ENCODE peak calls at places on chromosomes 5 and 9, in ten cellular contexts. Z, U, H, O, I, B, L, D, X and M are unnamed samples. For H3K9me3, the result is how much of the 10 kb centered on the place peaks cover.

GRCh38 chr5:171600736-171601265 is 181.4 kb downstream of the FGF18 start:
- DNase-seq in I (no peak), D (peak), Z (no peak), L (no peak), B (no peak), U (no peak), O (peak), X (no peak), H (peak), M (no peak)

GRCh38 chr9:97534185-97534584 is 32.7 kb downstream of the TMOD1 start:
- DNase-seq in U (no peak), I (no peak), H (no peak), X (peak), O (no peak), D (no peak), B (no peak), L (peak), Z (no peak), M (no peak)

GRCh38 chr5:68251804-68252648 is 36.5 kb downstream of the PIK3R1 start:
- DNase-seq in Z (no peak), B (no peak), X (peak), U (no peak), L (no peak), D (peak), I (no peak), H (peak), O (no peak), M (no peak)

GRCh38 chr5:132027027-132027426 is 15.6 kb upstream of the ACSL6 start:
- DNase-seq in U (no peak), Z (no peak), X (no peak), I (no peak), D (no peak), B (no peak), L (no peak), H (no peak), O (peak), M (no peak)

GRCh38 chr5:7321724-7322123 is 74.2 kb upstream of the ADCY2 start:
- DNase-seq in U (no peak), O (no peak), Z (no peak), B (no peak), I (no peak), X (no peak), L (no peak), D (peak), H (no peak), M (no peak)

GRCh38 chr9:88258587-88258986 is 120.3 kb upstream of the SPATA31C2 start:
- DNase-seq in L (no peak), O (peak), Z (no peak), B (no peak), X (peak), U (no peak), D (no peak), H (no peak), I (no peak), M (no peak)

GRCh38 chr5:83368317-83368716 is 103.2 kb upstream of the VCAN start:
- DNase-seq in U (no peak), I (no peak), X (no peak), B (no peak), O (no peak), L (no peak), H (peak), Z (no peak), D (peak), M (no peak)

GRCh38 chr5:168869615-168870227 is 290.6 kb upstream of the PANK3 start:
- DNase-seq in Z (no peak), X (no peak), I (no peak), O (no peak), H (no peak), B (no peak), U (no peak), L (no peak), D (no peak), M (no peak)

GRCh38 chr5:100790951-100791350 is 112.1 kb downstream of the ST8SIA4 start:
- DNase-seq in I (no peak), U (no peak), X (no peak), H (no peak), Z (no peak), L (no peak), O (no peak), B (no peak), D (no peak), M (no peak)

GRCh38 chr9:99905833-99906402 is 536 bp upstream of the STX17 start:
- DNase-seq in U (no peak), L (no peak), X (no peak), H (peak), D (no peak), Z (peak), I (peak), B (no peak), O (no peak), M (no peak)

GRCh38 chr9:133598978-133599377 is 10.2 kb downstream of the FAM163B start:
- DNase-seq in D (no peak), B (no peak), I (no peak), H (no peak), Z (no peak), L (no peak), U (no peak), X (no peak), O (no peak), M (no peak)

GRCh38 chr5:137022043-137022442 is 477.1 kb downstream of the SPOCK1 start:
- DNase-seq in X (no peak), H (no peak), Z (no peak), L (no peak), I (no peak), U (no peak), O (no peak), D (no peak), B (no peak), M (no peak)

GRCh38 chr5:24208540-24209141 is 436.1 kb downstream of the CDH10 start:
- DNase-seq in I (no peak), O (no peak), L (no peak), D (no peak), B (no peak), X (no peak), H (no peak), U (no peak), Z (no peak), M (peak)

GRCh38 chr5:115778417-115778816 is 38.0 kb downstream of the CDO1 start:
- DNase-seq in O (no peak), I (no peak), L (no peak), Z (no peak), B (no peak), U (no peak), H (no peak), X (no peak), D (no peak), M (no peak)

GRCh38 chr5:143261748-143262392 is 141.6 kb downstream of the NR3C1 start:
- DNase-seq in B (no peak), O (no peak), H (peak), I (no peak), U (no peak), Z (no peak), D (peak), X (no peak), L (no peak), M (no peak)

DNA sequence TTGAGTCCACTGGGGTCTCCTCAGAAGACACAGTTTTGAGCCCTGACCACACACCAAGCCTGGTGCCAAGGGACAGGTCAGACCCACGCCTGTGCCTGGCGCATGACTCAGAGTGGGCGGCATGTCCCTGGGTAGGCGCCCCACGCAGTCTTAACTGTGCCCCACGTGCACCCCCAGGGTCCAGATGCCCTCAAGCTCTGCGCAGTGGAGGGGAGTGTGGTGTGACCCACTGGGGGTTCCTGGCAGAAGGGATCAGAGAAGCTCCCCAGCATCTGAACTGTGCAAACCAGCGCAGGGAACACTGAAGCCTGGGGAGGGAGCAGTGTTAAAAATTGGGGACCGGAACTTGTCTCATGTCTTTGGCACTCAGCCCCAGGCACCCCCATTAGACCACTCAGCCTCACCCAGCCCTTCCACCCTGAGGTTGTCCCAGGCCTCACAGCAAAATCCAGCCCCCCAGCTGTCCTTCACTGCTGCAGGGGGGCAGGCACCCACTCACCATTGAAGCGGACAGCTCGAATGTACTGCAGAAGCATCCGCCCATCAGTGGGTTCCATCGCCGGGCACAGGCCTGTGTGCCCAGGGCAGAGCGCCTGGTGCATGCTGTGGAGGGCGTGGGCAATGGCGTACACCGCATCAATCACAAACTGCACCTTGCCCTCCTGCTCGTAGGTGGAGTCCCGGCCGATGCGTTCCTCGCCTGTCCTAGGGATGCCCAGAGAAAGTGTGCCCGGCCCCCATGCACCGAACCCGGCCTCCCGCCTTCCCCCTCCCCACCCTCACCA is 6.5 kb downstream of the GRM6 start:
- DNase-seq in D (no peak), U (no peak), O (no peak), L (no peak), H (no peak), Z (no peak), I (no peak), B (no peak), X (no peak), M (no peak)
- H3K9me3 ChIP-seq in D (under half), U (under half), O (under half), L (under half), H (half or more), Z (under half), I (under half), B (under half), X (under half), M (under half)

GRCh38 chr9:117809751-117810150 is 105.5 kb downstream of the TLR4 start:
- DNase-seq in U (no peak), I (no peak), X (no peak), H (no peak), D (no peak), Z (no peak), L (no peak), O (no peak), B (no peak), M (no peak)

GRCh38 chr9:117815948-117816347 is 111.7 kb downstream of the TLR4 start:
- DNase-seq in D (no peak), O (no peak), B (no peak), I (no peak), L (no peak), Z (no peak), H (no peak), X (no peak), U (no peak), M (no peak)

GRCh38 chr9:117815315-117815714 is 111.1 kb downstream of the TLR4 start:
- DNase-seq in X (no peak), L (no peak), D (no peak), Z (no peak), B (no peak), U (no peak), O (no peak), I (no peak), H (no peak), M (no peak)
- H3K4me3 ChIP-seq in X (no peak), L (no peak), D (no peak), Z (no peak), B (no peak), U (no peak), O (no peak), I (no peak), H (no peak), M (no peak)

DNA sequence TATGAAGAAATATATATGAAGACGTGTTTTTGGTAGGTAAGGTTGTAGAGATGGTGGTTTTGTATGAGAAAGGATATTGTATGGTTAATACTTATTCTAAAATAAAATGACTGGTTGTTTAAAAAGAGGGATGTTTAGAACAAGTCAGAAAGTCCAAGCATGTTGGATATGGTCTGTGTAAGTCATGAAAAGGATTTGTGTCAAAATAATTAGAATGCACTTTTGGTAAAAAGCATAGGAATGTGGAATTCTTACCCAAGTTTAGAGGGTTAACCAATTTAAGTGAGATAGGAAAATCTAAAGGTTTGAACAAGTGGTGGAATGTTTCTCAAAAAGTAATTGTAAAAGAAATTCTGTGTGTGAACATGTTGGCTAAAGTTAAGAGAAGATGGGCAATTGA is 1556.5 kb upstream of the C9orf72 start:
- DNase-seq in U (no peak), D (no peak), L (no peak), B (no peak), X (no peak), Z (no peak), I (no peak), H (no peak), O (no peak), M (peak)
- H3K9me3 ChIP-seq in U (under half), D (under half), L (under half), B (under half), X (under half), Z (under half), I (under half), H (under half), O (under half), M (under half)

DNA sequence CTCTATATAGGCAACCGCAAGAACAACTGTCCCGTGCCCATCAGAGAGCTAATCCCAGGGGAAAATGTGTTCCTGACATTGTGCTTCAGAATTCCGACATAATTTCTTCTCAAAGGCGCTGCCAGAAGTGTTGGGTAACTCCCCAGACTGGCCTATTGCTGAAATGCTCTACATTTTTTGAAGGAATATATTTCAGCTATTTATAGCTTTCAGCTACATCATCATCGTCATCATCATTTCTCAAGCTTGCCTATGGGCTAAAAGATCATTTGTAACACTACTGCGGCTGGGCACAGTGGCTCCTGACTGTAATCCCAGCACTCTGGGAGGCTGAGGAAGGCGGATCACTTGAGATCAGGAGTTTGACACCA is 49.7 kb downstream of the MYO10 start:
- DNase-seq in B (no peak), O (peak), L (no peak), Z (no peak), U (no peak), D (peak), X (peak), H (peak), I (no peak), M (no peak)
- H3K4me3 ChIP-seq in B (no peak), O (no peak), L (no peak), Z (no peak), U (no peak), D (no peak), X (no peak), H (no peak), I (no peak), M (no peak)

GRCh38 chr9:91111226-91111625 is 250.5 kb downstream of the AUH start:
- DNase-seq in B (no peak), X (no peak), Z (no peak), H (no peak), L (no peak), I (no peak), U (no peak), D (no peak), O (no peak), M (no peak)
- H3K9me3 ChIP-seq in B (under half), X (under half), Z (under half), H (under half), L (under half), I (under half), U (under half), D (under half), O (under half), M (under half)

DNA sequence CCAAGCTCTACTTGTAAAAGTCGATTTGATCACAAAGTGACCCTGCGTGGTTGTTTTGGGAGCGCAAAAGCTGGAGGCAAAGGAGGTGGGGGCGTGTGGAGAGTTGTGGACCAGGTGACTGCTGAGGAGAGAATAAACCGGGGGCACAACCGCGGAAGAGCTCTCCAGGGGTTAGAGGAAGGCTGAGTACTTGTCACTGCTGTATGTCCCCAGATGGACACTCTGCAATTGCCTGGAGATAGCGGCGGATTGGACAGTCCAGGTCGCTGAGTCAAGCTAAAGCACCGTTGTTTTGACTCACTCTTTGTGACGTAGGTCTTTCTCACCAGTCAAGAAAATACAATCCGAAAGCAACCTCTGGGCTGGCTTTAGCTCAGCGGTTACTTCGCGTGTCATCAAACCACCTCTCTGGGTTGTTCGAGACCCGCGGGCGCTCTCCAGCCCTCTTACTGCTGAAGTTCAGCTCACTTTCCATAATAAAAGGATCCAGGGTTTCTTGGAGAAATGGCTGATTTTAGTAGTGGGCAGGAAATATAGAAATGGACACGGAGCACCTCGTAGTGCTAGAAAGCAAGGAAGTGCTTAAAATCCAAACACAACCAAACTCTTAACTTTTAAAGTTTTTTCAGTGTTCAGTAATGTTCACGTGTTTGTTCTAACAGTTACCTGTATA is 25.7 kb downstream of the ZMAT2 start:
- DNase-seq in O (peak), D (peak), Z (peak), B (peak), H (peak), X (peak), I (no peak), L (no peak), U (no peak), M (peak)
- H3K4me3 ChIP-seq in O (no peak), D (peak), Z (peak), B (peak), H (peak), X (no peak), I (no peak), L (no peak), U (no peak), M (peak)

GRCh38 chr5:141431286-141431685 is 979 bp downstream of the PCDHGA12 start:
- DNase-seq in H (no peak), D (peak), O (no peak), Z (no peak), U (no peak), B (no peak), L (no peak), X (no peak), I (no peak), M (no peak)

GRCh38 chr5:141427783-141428426 is 2.4 kb upstream of the PCDHGA12 start:
- DNase-seq in I (no peak), U (no peak), B (no peak), Z (no peak), D (no peak), O (no peak), X (no peak), L (no peak), H (no peak), M (no peak)

GRCh38 chr5:141434006-141434405 is 3.7 kb downstream of the PCDHGA12 start:
- DNase-seq in X (no peak), U (no peak), H (peak), O (no peak), L (no peak), D (peak), Z (no peak), I (no peak), B (no peak), M (no peak)

DNA sequence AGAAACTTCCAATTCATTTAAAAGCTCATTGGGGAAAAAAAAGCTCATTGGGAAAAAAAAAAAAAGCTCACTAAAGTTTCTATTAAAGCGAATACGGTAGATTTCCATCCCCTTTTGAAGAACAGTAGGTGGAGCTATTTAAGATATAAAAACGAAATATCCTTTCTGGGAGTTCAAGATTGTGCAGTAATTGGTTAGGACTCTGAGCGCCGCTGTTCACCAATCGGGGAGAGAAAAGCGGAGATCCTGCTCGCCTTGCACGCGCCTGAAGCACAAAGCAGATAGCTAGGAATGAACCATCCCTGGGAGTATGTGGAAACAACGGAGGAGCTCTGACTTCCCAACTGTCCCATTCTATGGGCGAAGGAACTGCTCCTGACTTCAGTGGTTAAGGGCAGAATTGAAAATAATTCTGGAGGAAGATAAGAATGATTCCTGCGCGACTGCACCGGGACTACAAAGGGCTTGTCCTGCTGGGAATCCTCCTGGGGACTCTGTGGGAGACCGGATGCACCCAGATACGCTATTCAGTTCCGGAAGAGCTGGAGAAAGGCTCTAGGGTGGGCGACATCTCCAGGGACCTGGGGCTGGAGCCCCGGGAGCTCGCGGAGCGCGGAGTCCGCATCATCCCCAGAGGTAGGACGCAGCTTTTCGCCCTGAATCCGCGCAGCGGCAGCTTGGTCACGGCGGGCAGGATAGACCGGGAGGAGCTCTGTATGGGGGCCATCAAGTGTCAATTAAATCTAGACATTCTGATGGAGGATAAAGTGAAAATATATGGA is at the start of gene PCDHGA12:
- DNase-seq in H (peak), D (peak), U (no peak), I (no peak), L (no peak), B (no peak), Z (no peak), X (peak), O (peak), M (no peak)
- H3K9me3 ChIP-seq in H (under half), D (under half), U (under half), I (under half), L (under half), B (under half), Z (under half), X (half or more), O (under half), M (under half)

DNA sequence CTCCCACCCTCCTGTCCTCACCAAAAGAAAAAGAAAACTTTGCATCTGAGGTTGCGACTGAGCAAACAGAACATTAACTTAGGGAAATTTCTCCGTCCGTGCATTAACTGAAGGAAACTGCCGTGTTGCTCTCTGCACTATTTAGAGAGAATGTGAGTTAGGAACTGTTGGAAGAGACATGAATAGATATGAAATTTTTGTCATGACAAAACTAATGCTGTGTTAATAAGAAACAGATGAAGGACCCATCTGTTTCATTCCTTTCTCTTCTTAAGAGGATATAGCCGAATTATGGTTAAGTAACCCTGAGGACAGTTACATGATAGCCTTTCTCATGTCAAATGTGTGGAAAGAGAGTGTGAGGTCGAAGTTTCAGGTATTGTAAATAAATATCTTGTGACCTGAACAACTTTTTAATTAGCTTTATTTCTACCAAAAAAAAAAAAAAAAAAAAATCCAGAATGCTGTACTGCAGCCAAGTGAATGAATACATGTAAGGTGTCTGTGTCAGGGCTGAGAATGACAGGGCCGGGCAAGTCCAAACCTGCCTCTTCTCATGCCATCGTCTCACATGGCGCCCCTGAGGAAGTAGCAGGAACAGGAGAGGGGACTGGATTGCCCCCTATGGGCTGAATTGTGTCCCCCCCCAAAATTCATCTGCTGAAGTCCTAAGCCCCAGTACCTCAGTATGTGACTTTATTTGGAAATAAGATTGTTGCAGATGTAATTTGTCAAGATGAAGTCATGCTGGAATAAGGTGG is 35.6 kb upstream of the ANKRD33B start:
- DNase-seq in H (peak), X (no peak), L (no peak), D (peak), Z (no peak), O (no peak), U (no peak), I (peak), B (no peak), M (no peak)
- H3K4me3 ChIP-seq in H (no peak), X (no peak), L (no peak), D (no peak), Z (no peak), O (no peak), U (no peak), I (no peak), B (no peak), M (no peak)